ENCODE peak calls at places on chromosome 1, in six cellular contexts. One of them, this sample, is unnamed.

GRCh38 chr1:221611930-221612777 is 129.7 kb downstream of the DUSP10 start:
- DNase-seq in heart left ventricle: peak; percentile 62
- DNase-seq in stomach: no peak
- DNase-seq in astrocyte of the spinal cord: peak; percentile 88
- DNase-seq in suprapubic skin: peak; percentile 82
- DNase-seq in cardiac fibroblast: peak; percentile 87
- DNase-seq in this sample: peak; percentile 74

GRCh38 chr1:42679364-42679983 is 2.7 kb upstream of the YBX1 start:
- DNase-seq in stomach: no peak
- DNase-seq in cardiac fibroblast: no peak
- DNase-seq in suprapubic skin: no peak
- DNase-seq in heart left ventricle: no peak
- DNase-seq in astrocyte of the spinal cord: no peak
- DNase-seq in this sample: peak; percentile 30

GRCh38 chr1:27416387-27417111 is 24.1 kb downstream of the GPR3 start:
- DNase-seq in cardiac fibroblast: peak; percentile 82
- DNase-seq in suprapubic skin: no peak
- DNase-seq in heart left ventricle: no peak
- DNase-seq in stomach: no peak
- DNase-seq in astrocyte of the spinal cord: peak; percentile 62
- DNase-seq in this sample: peak; percentile 85

GRCh38 chr1:28720376-28720775 is 16.4 kb upstream of the YTHDF2 start:
- DNase-seq in astrocyte of the spinal cord: no peak
- DNase-seq in heart left ventricle: no peak
- DNase-seq in cardiac fibroblast: no peak
- DNase-seq in suprapubic skin: no peak
- DNase-seq in stomach: no peak
- DNase-seq in this sample: no peak

GRCh38 chr1:156014829-156015228 is 5.9 kb downstream of the SSR2 start:
- DNase-seq in stomach: no peak
- DNase-seq in astrocyte of the spinal cord: no peak
- DNase-seq in cardiac fibroblast: no peak
- DNase-seq in heart left ventricle: no peak
- DNase-seq in suprapubic skin: no peak
- DNase-seq in this sample: no peak

GRCh38 chr1:162527324-162527723 is 29.7 kb downstream of the UHMK1 start:
- DNase-seq in astrocyte of the spinal cord: no peak
- DNase-seq in cardiac fibroblast: no peak
- DNase-seq in heart left ventricle: no peak
- DNase-seq in suprapubic skin: no peak
- DNase-seq in stomach: no peak
- DNase-seq in this sample: no peak

GRCh38 chr1:232553050-232553754 is 76.7 kb downstream of the SIPA1L2 start:
- DNase-seq in cardiac fibroblast: peak; percentile 75
- DNase-seq in heart left ventricle: peak; percentile 81
- DNase-seq in astrocyte of the spinal cord: peak; percentile 23
- DNase-seq in suprapubic skin: no peak
- DNase-seq in stomach: peak; percentile 30
- DNase-seq in this sample: no peak

GRCh38 chr1:242524571-242525359 is at the start of gene PLD5:
- DNase-seq in cardiac fibroblast: no peak
- DNase-seq in stomach: no peak
- DNase-seq in heart left ventricle: peak; percentile 57
- DNase-seq in astrocyte of the spinal cord: no peak
- DNase-seq in suprapubic skin: no peak
- DNase-seq in this sample: no peak

GRCh38 chr1:233584931-233585330 is 29.0 kb upstream of the KCNK1 start:
- DNase-seq in astrocyte of the spinal cord: no peak
- DNase-seq in stomach: no peak
- DNase-seq in cardiac fibroblast: no peak
- DNase-seq in suprapubic skin: no peak
- DNase-seq in heart left ventricle: no peak
- DNase-seq in this sample: no peak

GRCh38 chr1:110196917-110197782 is 13.0 kb upstream of the KCNC4 start:
- DNase-seq in stomach: peak; percentile 37
- DNase-seq in cardiac fibroblast: peak; percentile 49
- DNase-seq in heart left ventricle: no peak
- DNase-seq in suprapubic skin: no peak
- DNase-seq in astrocyte of the spinal cord: peak; percentile 39
- DNase-seq in this sample: peak; percentile 65

GRCh38 chr1:228823200-228823599 is 87.9 kb downstream of the RHOU start:
- DNase-seq in cardiac fibroblast: no peak
- DNase-seq in suprapubic skin: no peak
- DNase-seq in stomach: no peak
- DNase-seq in heart left ventricle: no peak
- DNase-seq in astrocyte of the spinal cord: no peak
- DNase-seq in this sample: no peak

GRCh38 chr1:161190962-161191521 is 7.8 kb downstream of the ADAMTS4 start:
- DNase-seq in suprapubic skin: no peak
- DNase-seq in cardiac fibroblast: no peak
- DNase-seq in stomach: no peak
- DNase-seq in heart left ventricle: peak; percentile 56
- DNase-seq in astrocyte of the spinal cord: no peak
- DNase-seq in this sample: no peak

GRCh38 chr1:18681423-18681835 is 50.8 kb downstream of the PAX7 start:
- DNase-seq in stomach: no peak
- DNase-seq in cardiac fibroblast: peak; percentile 25
- DNase-seq in heart left ventricle: no peak
- DNase-seq in suprapubic skin: no peak
- DNase-seq in astrocyte of the spinal cord: no peak
- DNase-seq in this sample: peak; percentile 28

GRCh38 chr1:60575326-60575874 is 501.8 kb upstream of the C1orf87 start:
- DNase-seq in suprapubic skin: no peak
- DNase-seq in astrocyte of the spinal cord: no peak
- DNase-seq in cardiac fibroblast: peak; percentile 12
- DNase-seq in stomach: no peak
- DNase-seq in heart left ventricle: no peak
- DNase-seq in this sample: no peak

GRCh38 chr1:44926311-44926781 is 60.0 kb downstream of the EIF2B3 start:
- DNase-seq in stomach: no peak
- DNase-seq in astrocyte of the spinal cord: peak; percentile 67
- DNase-seq in cardiac fibroblast: peak; percentile 16
- DNase-seq in suprapubic skin: no peak
- DNase-seq in heart left ventricle: no peak
- DNase-seq in this sample: peak; percentile 26

GRCh38 chr1:48671578-48671977 is 105.1 kb downstream of the BEND5 start:
- DNase-seq in stomach: no peak
- DNase-seq in cardiac fibroblast: no peak
- DNase-seq in suprapubic skin: no peak
- DNase-seq in astrocyte of the spinal cord: no peak
- DNase-seq in heart left ventricle: no peak
- DNase-seq in this sample: no peak

GRCh38 chr1:153957744-153958110 is 685 bp downstream of the CRTC2 start:
- DNase-seq in cardiac fibroblast: peak; percentile 14
- DNase-seq in heart left ventricle: no peak
- DNase-seq in stomach: no peak
- DNase-seq in suprapubic skin: no peak
- DNase-seq in astrocyte of the spinal cord: peak; percentile 35
- DNase-seq in this sample: peak; percentile 37

GRCh38 chr1:40899230-40899870 is 37.2 kb upstream of the CITED4 start:
- DNase-seq in heart left ventricle: no peak
- DNase-seq in suprapubic skin: no peak
- DNase-seq in astrocyte of the spinal cord: no peak
- DNase-seq in cardiac fibroblast: no peak
- DNase-seq in stomach: peak; percentile 81
- DNase-seq in this sample: no peak

GRCh38 chr1:16628361-16629111 is 15.2 kb upstream of the NBPF1 start:
- DNase-seq in stomach: peak; percentile 31
- DNase-seq in suprapubic skin: no peak
- DNase-seq in heart left ventricle: peak; percentile 75
- DNase-seq in astrocyte of the spinal cord: no peak
- DNase-seq in cardiac fibroblast: no peak
- DNase-seq in this sample: no peak

GRCh38 chr1:190957565-190957964 is 479.9 kb upstream of the BRINP3 start:
- DNase-seq in suprapubic skin: no peak
- DNase-seq in stomach: no peak
- DNase-seq in astrocyte of the spinal cord: peak; percentile 16
- DNase-seq in heart left ventricle: no peak
- DNase-seq in cardiac fibroblast: peak; percentile 2
- DNase-seq in this sample: peak; percentile 33

GRCh38 chr1:183783342-183783741 is 21.6 kb upstream of the RGL1 start:
- DNase-seq in suprapubic skin: no peak
- DNase-seq in heart left ventricle: no peak
- DNase-seq in astrocyte of the spinal cord: no peak
- DNase-seq in stomach: no peak
- DNase-seq in cardiac fibroblast: peak; percentile 44
- DNase-seq in this sample: peak; percentile 22

DNA sequence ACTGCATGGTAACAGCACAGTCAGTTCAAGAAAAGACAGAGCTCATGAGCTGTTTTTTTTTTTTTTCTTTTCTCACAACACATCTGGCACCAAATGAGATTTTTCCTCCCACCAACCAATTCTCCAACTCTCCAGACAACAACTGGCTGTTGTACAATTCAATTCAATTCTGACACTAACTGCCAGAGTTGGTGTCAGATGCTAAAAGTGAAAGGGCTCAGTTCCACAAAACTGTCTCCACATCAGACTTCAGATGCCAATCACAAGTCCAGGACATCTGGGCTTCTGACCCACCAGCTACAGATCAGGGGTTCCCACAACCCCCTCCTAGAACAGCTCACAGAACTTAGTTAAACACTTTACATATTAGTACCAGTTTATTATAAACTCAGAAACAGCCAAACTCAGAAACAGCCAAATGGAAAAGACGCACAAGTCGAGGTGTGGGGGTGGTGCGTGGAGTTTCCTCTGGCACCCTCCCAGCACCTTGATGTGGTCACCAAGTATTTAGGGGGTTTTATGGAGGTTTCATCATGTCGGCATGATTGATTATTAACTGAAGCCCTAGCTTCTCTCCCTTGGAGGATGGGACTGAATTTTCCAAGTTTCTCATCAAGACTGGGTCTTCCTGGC is 39.2 kb upstream of the LRRC8D start:
- DNase-seq in cardiac fibroblast: no peak
- DNase-seq in suprapubic skin: no peak
- DNase-seq in stomach: no peak
- DNase-seq in astrocyte of the spinal cord: no peak
- DNase-seq in heart left ventricle: no peak
- DNase-seq in this sample: no peak
- H3K4me3 ChIP-seq in cardiac fibroblast: no peak overlapping the region
- H3K4me3 ChIP-seq in suprapubic skin: no peak overlapping the region
- H3K4me3 ChIP-seq in stomach: no peak overlapping the region
- H3K4me3 ChIP-seq in astrocyte of the spinal cord: no peak overlapping the region
- H3K4me3 ChIP-seq in heart left ventricle: no peak overlapping the region
- H3K4me3 ChIP-seq in this sample: no peak overlapping the region

GRCh38 chr1:37100310-37100709 is 66.0 kb upstream of the GRIK3 start:
- DNase-seq in heart left ventricle: no peak
- DNase-seq in astrocyte of the spinal cord: no peak
- DNase-seq in stomach: no peak
- DNase-seq in suprapubic skin: no peak
- DNase-seq in cardiac fibroblast: no peak
- DNase-seq in this sample: no peak

GRCh38 chr1:37092937-37093336 is 58.6 kb upstream of the GRIK3 start:
- DNase-seq in heart left ventricle: no peak
- DNase-seq in suprapubic skin: no peak
- DNase-seq in stomach: no peak
- DNase-seq in astrocyte of the spinal cord: no peak
- DNase-seq in cardiac fibroblast: no peak
- DNase-seq in this sample: no peak

GRCh38 chr1:37094302-37094701 is 60.0 kb upstream of the GRIK3 start:
- DNase-seq in heart left ventricle: no peak
- DNase-seq in cardiac fibroblast: no peak
- DNase-seq in stomach: no peak
- DNase-seq in astrocyte of the spinal cord: no peak
- DNase-seq in suprapubic skin: no peak
- DNase-seq in this sample: no peak

GRCh38 chr1:37098196-37098595 is 63.9 kb upstream of the GRIK3 start:
- DNase-seq in heart left ventricle: no peak
- DNase-seq in cardiac fibroblast: no peak
- DNase-seq in stomach: no peak
- DNase-seq in astrocyte of the spinal cord: no peak
- DNase-seq in suprapubic skin: no peak
- DNase-seq in this sample: no peak

GRCh38 chr1:37096523-37096922 is 62.2 kb upstream of the GRIK3 start:
- DNase-seq in stomach: no peak
- DNase-seq in astrocyte of the spinal cord: no peak
- DNase-seq in cardiac fibroblast: no peak
- DNase-seq in heart left ventricle: no peak
- DNase-seq in suprapubic skin: no peak
- DNase-seq in this sample: no peak
- TF ChIP-seq CTCF in stomach: no peak
- TF ChIP-seq CTCF in astrocyte of the spinal cord: peak; percentile 2
- TF ChIP-seq CTCF in cardiac fibroblast: no peak
- TF ChIP-seq CTCF in heart left ventricle: no peak
- TF ChIP-seq CTCF in suprapubic skin: no peak
- TF ChIP-seq CTCF in this sample: no peak

GRCh38 chr1:5273280-5274003 is 619.0 kb downstream of the AJAP1 start:
- DNase-seq in cardiac fibroblast: no peak
- DNase-seq in heart left ventricle: no peak
- DNase-seq in astrocyte of the spinal cord: no peak
- DNase-seq in suprapubic skin: no peak
- DNase-seq in stomach: no peak
- DNase-seq in this sample: no peak

GRCh38 chr1:5271264-5271663 is 616.9 kb downstream of the AJAP1 start:
- DNase-seq in suprapubic skin: no peak
- DNase-seq in heart left ventricle: no peak
- DNase-seq in cardiac fibroblast: no peak
- DNase-seq in astrocyte of the spinal cord: no peak
- DNase-seq in stomach: no peak
- DNase-seq in this sample: no peak

GRCh38 chr1:5267603-5268235 is 613.3 kb downstream of the AJAP1 start:
- DNase-seq in cardiac fibroblast: no peak
- DNase-seq in astrocyte of the spinal cord: no peak
- DNase-seq in stomach: no peak
- DNase-seq in heart left ventricle: no peak
- DNase-seq in suprapubic skin: no peak
- DNase-seq in this sample: no peak

GRCh38 chr1:5265416-5266075 is 611.1 kb downstream of the AJAP1 start:
- DNase-seq in suprapubic skin: no peak
- DNase-seq in astrocyte of the spinal cord: no peak
- DNase-seq in cardiac fibroblast: no peak
- DNase-seq in heart left ventricle: no peak
- DNase-seq in stomach: no peak
- DNase-seq in this sample: no peak

GRCh38 chr1:5269901-5270300 is 615.5 kb downstream of the AJAP1 start:
- DNase-seq in cardiac fibroblast: no peak
- DNase-seq in heart left ventricle: no peak
- DNase-seq in stomach: no peak
- DNase-seq in astrocyte of the spinal cord: no peak
- DNase-seq in suprapubic skin: no peak
- DNase-seq in this sample: no peak
- H3K4me3 ChIP-seq in cardiac fibroblast: no peak overlapping the region
- H3K4me3 ChIP-seq in heart left ventricle: no peak overlapping the region
- H3K4me3 ChIP-seq in stomach: no peak overlapping the region
- H3K4me3 ChIP-seq in astrocyte of the spinal cord: no peak overlapping the region
- H3K4me3 ChIP-seq in suprapubic skin: no peak overlapping the region
- H3K4me3 ChIP-seq in this sample: no peak overlapping the region

GRCh38 chr1:69791311-69791710 is 223.6 kb downstream of the LRRC7 start:
- DNase-seq in cardiac fibroblast: peak; percentile 27
- DNase-seq in heart left ventricle: no peak
- DNase-seq in stomach: no peak
- DNase-seq in suprapubic skin: no peak
- DNase-seq in astrocyte of the spinal cord: no peak
- DNase-seq in this sample: peak; percentile 61

DNA sequence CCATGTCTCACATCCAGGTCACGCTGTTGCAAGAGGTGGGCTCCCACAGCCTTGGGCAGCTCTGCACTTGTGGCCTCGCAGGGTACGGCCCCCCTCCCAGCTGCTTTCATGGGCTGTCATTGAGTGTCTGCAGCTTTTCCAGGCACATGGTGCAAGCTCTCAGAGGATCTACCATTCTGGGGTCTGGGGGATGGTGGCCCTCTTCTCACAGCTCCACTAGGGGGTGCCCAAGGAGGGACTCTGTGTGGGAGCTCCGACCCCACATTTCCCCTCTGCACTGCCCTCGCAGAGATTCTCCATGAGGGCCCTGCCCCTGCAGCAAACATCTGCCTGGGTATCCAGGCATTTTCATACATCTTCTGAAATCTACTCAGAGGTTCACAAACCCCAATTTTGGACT is 219.4 kb downstream of the LRRC7 start:
- DNase-seq in heart left ventricle: peak; percentile 40
- DNase-seq in stomach: no peak
- DNase-seq in suprapubic skin: no peak
- DNase-seq in cardiac fibroblast: no peak
- DNase-seq in astrocyte of the spinal cord: no peak
- DNase-seq in this sample: no peak
- TF ChIP-seq CTCF in heart left ventricle: no peak
- TF ChIP-seq CTCF in stomach: no peak
- TF ChIP-seq CTCF in suprapubic skin: no peak
- TF ChIP-seq CTCF in cardiac fibroblast: no peak
- TF ChIP-seq CTCF in astrocyte of the spinal cord: no peak
- TF ChIP-seq CTCF in this sample: no peak